ENCODE peak calls at places on chromosomes 11 and 22, in ten cellular contexts. T is brain microvascular endothelial cell, G is lower lobe of right lung, W is adipocyte, U is spleen, Y is tibial artery, F is AG09309, M is adrenal gland, V is SJSA1, J is upper lobe of right lung. X is an unnamed sample.

GRCh38 chr22:21802056-21802455 is 65.4 kb downstream of the MAPK1 start:
- DNase-seq in T (no peak), G (no peak), W (no peak), U (no peak), Y (no peak), F (no peak), M (no peak), V (no peak), J (no peak), X (no peak)

GRCh38 chr22:21641417-21641794 is 696 bp upstream of the SDF2L1 start:
- DNase-seq in T (no peak), G (peak; percentile 64), W (peak; percentile 65), U (no peak), Y (peak; percentile 48), F (no peak), M (peak; percentile 57), V (no peak), J (peak; percentile 79), X (peak; percentile 51)

GRCh38 chr11:118907051-118907748 is 18.5 kb downstream of the BCL9L start:
- DNase-seq in T (no peak), G (peak; percentile 86), W (peak; percentile 87), U (peak; percentile 94), Y (peak; percentile 85), F (no peak), M (peak; percentile 89), V (peak; percentile 68), J (peak; percentile 89), X (peak; percentile 69)

GRCh38 chr11:6497069-6497839 is at the start of gene DNHD1:
- DNase-seq in T (no peak), G (no peak), W (no peak), U (no peak), Y (no peak), F (no peak), M (no peak), V (no peak), J (no peak), X (no peak)

GRCh38 chr11:8223513-8223899 is 40.2 kb downstream of the LMO1 start:
- DNase-seq in T (peak; percentile 6), G (peak; percentile 29), W (peak; percentile 6), U (peak; percentile 58), Y (no peak), F (no peak), M (no peak), V (no peak), J (peak; percentile 30), X (no peak)

GRCh38 chr11:83249972-83250593 is 36.1 kb downstream of the CCDC90B start:
- DNase-seq in T (peak; percentile 33), G (no peak), W (peak; percentile 80), U (no peak), Y (no peak), F (no peak), M (peak; percentile 16), V (no peak), J (no peak), X (peak; percentile 65)

GRCh38 chr22:45009881-45010531 is at the start of gene PHF21B:
- DNase-seq in T (no peak), G (no peak), W (peak; percentile 64), U (no peak), Y (no peak), F (no peak), M (peak; percentile 61), V (peak; percentile 57), J (no peak), X (peak; percentile 11)

GRCh38 chr11:103281301-103281700 is 172.1 kb downstream of the DYNC2H1 start:
- DNase-seq in T (no peak), G (no peak), W (peak; percentile 32), U (no peak), Y (no peak), F (no peak), M (no peak), V (no peak), J (no peak), X (no peak)

GRCh38 chr11:111777094-111778046 is 11.2 kb upstream of the PPP2R1B start:
- DNase-seq in T (peak; percentile 57), G (no peak), W (peak; percentile 92), U (no peak), Y (no peak), F (peak; percentile 64), M (peak; percentile 49), V (no peak), J (no peak), X (peak; percentile 84)

GRCh38 chr22:39177456-39177775 is 24.9 kb upstream of the CBX7 start:
- DNase-seq in T (no peak), G (no peak), W (no peak), U (no peak), Y (no peak), F (no peak), M (no peak), V (no peak), J (no peak), X (no peak)

GRCh38 chr11:44877908-44878459 is 72.7 kb downstream of the TP53I11 start:
- DNase-seq in T (no peak), G (no peak), W (no peak), U (no peak), Y (no peak), F (no peak), M (no peak), V (peak; percentile 70), J (no peak), X (no peak)

GRCh38 chr11:75558939-75559843 is 2.9 kb upstream of the SERPINH1 start:
- DNase-seq in T (peak; percentile 64), G (peak; percentile 66), W (peak; percentile 83), U (no peak), Y (peak; percentile 56), F (no peak), M (peak; percentile 77), V (no peak), J (peak; percentile 78), X (peak; percentile 68)

GRCh38 chr11:75560644-75561043 is 1.4 kb upstream of the SERPINH1 start:
- DNase-seq in T (no peak), G (no peak), W (peak; percentile 56), U (no peak), Y (no peak), F (no peak), M (no peak), V (no peak), J (no peak), X (peak; percentile 16)

GRCh38 chr11:75554258-75555022 is 7.6 kb upstream of the SERPINH1 start:
- DNase-seq in T (peak; percentile 99), G (peak; percentile 79), W (peak; percentile 99), U (no peak), Y (peak; percentile 92), F (peak; percentile 99), M (peak; percentile 89), V (peak; percentile 81), J (peak; percentile 85), X (peak; percentile 100)

GRCh38 chr11:75555079-75555811 is 6.8 kb upstream of the SERPINH1 start:
- DNase-seq in T (no peak), G (no peak), W (no peak), U (no peak), Y (no peak), F (no peak), M (no peak), V (no peak), J (no peak), X (no peak)

GRCh38 chr11:75557649-75558494 is 4.2 kb upstream of the SERPINH1 start:
- DNase-seq in T (peak; percentile 88), G (peak; percentile 69), W (peak; percentile 97), U (no peak), Y (peak; percentile 76), F (peak; percentile 84), M (peak; percentile 87), V (peak; percentile 61), J (peak; percentile 74), X (peak; percentile 88)
- H3K4me3 ChIP-seq in T (no peak overlapping the region), G (peak overlapping the region; percentile 27), W (peak overlapping the region; percentile 70), U (no peak overlapping the region), Y (no peak overlapping the region), F (no peak overlapping the region), M (no peak overlapping the region), V (no peak overlapping the region), J (peak overlapping the region; percentile 28), X (no peak overlapping the region)

GRCh38 chr11:117300773-117301172 is 9.6 kb downstream of the BACE1-AS start:
- DNase-seq in T (no peak), G (no peak), W (no peak), U (no peak), Y (no peak), F (no peak), M (no peak), V (no peak), J (no peak), X (no peak)

GRCh38 chr11:117298195-117298594 is 7.0 kb downstream of the BACE1-AS start:
- DNase-seq in T (no peak), G (no peak), W (no peak), U (no peak), Y (no peak), F (no peak), M (no peak), V (no peak), J (no peak), X (no peak)

GRCh38 chr11:117299351-117300300 is 8.5 kb downstream of the BACE1-AS start:
- DNase-seq in T (no peak), G (no peak), W (no peak), U (no peak), Y (no peak), F (no peak), M (no peak), V (no peak), J (no peak), X (no peak)

GRCh38 chr11:117302228-117302627 is 11.1 kb downstream of the BACE1-AS start:
- DNase-seq in T (no peak), G (no peak), W (no peak), U (no peak), Y (no peak), F (no peak), M (no peak), V (no peak), J (no peak), X (no peak)

GRCh38 chr11:117300301-117300700 is 9.2 kb downstream of the BACE1-AS start:
- DNase-seq in T (no peak), G (no peak), W (no peak), U (no peak), Y (peak; percentile 32), F (no peak), M (peak; percentile 69), V (no peak), J (peak; percentile 71), X (peak; percentile 60)
- H3K4me3 ChIP-seq in T (peak overlapping the region; percentile 3), G (peak overlapping the region; percentile 17), W (peak overlapping the region; percentile 13), U (no peak overlapping the region), Y (peak overlapping the region; percentile 10), F (no peak overlapping the region), M (no peak overlapping the region), V (no peak overlapping the region), J (no peak overlapping the region), X (no peak overlapping the region)

DNA sequence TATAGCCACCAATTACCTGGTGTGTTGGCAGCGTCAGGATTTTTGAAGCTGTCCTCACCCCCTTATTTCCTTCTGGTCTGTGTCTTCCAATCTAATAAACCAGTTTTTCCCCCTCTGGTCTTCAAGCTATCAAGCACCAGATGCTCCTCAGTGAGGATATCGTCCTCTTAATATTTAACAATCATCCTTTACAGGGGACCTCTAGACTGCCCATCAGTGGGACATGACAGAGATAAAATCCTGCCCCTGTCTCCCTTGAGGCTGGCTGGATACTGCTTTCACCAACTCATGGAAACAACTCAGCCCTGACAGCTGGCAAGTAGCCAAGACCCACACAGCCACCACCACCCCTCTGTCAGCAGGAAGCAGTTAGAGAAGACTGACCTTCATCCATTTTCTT is 421.0 kb upstream of the API5 start:
- DNase-seq in T (no peak), G (no peak), W (no peak), U (no peak), Y (no peak), F (no peak), M (peak; percentile 1), V (no peak), J (no peak), X (no peak)
- H3K4me3 ChIP-seq in T (no peak overlapping the region), G (no peak overlapping the region), W (no peak overlapping the region), U (no peak overlapping the region), Y (no peak overlapping the region), F (no peak overlapping the region), M (no peak overlapping the region), V (no peak overlapping the region), J (no peak overlapping the region), X (no peak overlapping the region)

GRCh38 chr22:26903030-26903856 is 245.9 kb downstream of the MIAT start:
- DNase-seq in T (no peak), G (no peak), W (no peak), U (no peak), Y (no peak), F (no peak), M (no peak), V (no peak), J (no peak), X (no peak)
- H3K4me3 ChIP-seq in T (no peak overlapping the region), G (no peak overlapping the region), W (no peak overlapping the region), U (no peak overlapping the region), Y (no peak overlapping the region), F (no peak overlapping the region), M (no peak overlapping the region), V (no peak overlapping the region), J (no peak overlapping the region), X (no peak overlapping the region)

X was measured in astrocyte of the spinal cord.